ENCODE peak calls at places on chromosomes 4 and X, in six cellular contexts. U is OCI-LY7, G is tibial artery, M is fibroblast of lung, W is dorsolateral prefrontal cortex, X is cardiac muscle cell. Q is an unnamed sample.

GRCh38 chrX:16552546-16552945 is 97.4 kb upstream of the S100G start:
- DNase-seq in M (peak; percentile 0), G (no peak), X (no peak), W (no peak), U (no peak), Q (no peak)

GRCh38 chrX:479273-479981 is 92.7 kb upstream of the PPP2R3B start:
- DNase-seq in X (no peak), M (no peak), G (no peak), U (no peak), W (no peak), Q (no peak)

GRCh38 chr4:25320374-25321172 is 8.0 kb downstream of the ZCCHC4 start:
- DNase-seq in U (no peak), G (no peak), M (peak; percentile 96), W (no peak), X (no peak), Q (no peak)

GRCh38 chr4:42492977-42493376 is 95.7 kb downstream of the SHISA3 start:
- DNase-seq in G (no peak), M (no peak), X (no peak), U (no peak), W (no peak), Q (no peak)

GRCh38 chr4:23463071-23463470 is 426.8 kb downstream of the PPARGC1A start:
- DNase-seq in U (no peak), X (no peak), W (no peak), M (no peak), G (no peak), Q (no peak)

GRCh38 chr4:125689839-125690238 is 375.1 kb downstream of the FAT4 start:
- DNase-seq in X (no peak), W (no peak), U (no peak), G (no peak), M (no peak), Q (no peak)

GRCh38 chrX:3184176-3184930 is 143.1 kb downstream of the ARSF start:
- DNase-seq in M (peak; percentile 92), X (no peak), U (no peak), G (peak; percentile 21), W (no peak), Q (no peak)

GRCh38 chr4:93184093-93184492 is 644.5 kb upstream of the ATOH1 start:
- DNase-seq in W (no peak), U (no peak), X (peak; percentile 63), M (no peak), G (no peak), Q (no peak)

GRCh38 chr4:183333983-183334382 is 11.8 kb upstream of the CLDN24 start:
- DNase-seq in M (no peak), X (no peak), U (no peak), W (no peak), G (no peak), Q (no peak)

GRCh38 chrX:6644411-6644810 is 109.5 kb upstream of the VCX3A start:
- DNase-seq in G (no peak), U (peak; percentile 1), X (no peak), M (no peak), W (no peak), Q (peak; percentile 0)

GRCh38 chr4:169397762-169398161 is 127.0 kb upstream of the SH3RF1 start:
- DNase-seq in X (no peak), G (no peak), M (peak; percentile 65), W (no peak), U (no peak), Q (no peak)

GRCh38 chrX:108126661-108127060 is 35.1 kb downstream of the ATG4A start:
- DNase-seq in X (no peak), M (peak; percentile 6), U (no peak), G (no peak), W (no peak), Q (no peak)

GRCh38 chr4:2696423-2696822 is 59.7 kb downstream of the TNIP2 start:
- DNase-seq in M (no peak), X (no peak), W (no peak), U (peak; percentile 98), G (no peak), Q (peak; percentile 97)

GRCh38 chr4:1887065-1887464 is 15.9 kb downstream of the NSD2 start:
- DNase-seq in U (no peak), W (no peak), G (no peak), X (no peak), M (no peak), Q (no peak)

DNA sequence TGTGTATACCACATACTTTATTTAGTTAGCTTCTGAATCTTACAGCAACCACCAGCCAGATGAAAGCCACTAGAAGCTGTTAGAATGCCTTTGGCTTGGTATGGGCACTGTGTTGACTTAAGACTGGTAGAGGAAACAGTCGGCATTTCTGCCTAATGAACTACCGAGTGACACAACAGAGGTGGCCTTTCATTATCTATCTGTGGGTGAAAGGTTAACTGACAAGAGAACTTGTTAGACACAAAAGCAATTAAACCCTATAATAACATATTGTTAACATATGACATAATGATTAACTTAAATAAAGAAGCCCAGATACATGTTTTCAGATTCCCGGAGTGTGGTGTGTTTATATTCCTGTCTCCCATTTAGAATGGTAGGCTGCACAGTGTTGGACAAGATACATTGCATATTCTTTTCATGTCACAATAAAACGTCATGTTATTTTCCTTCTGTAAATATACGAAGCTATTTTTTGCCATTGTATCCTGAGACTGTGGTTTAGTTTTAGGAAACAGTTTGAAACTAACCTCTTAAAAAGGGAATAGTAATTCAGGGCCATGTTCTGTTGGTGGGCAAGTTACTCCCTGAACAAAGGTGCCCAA is 181.5 kb downstream of the SLIT2 start:
- DNase-seq in X (no peak), W (no peak), M (no peak), G (no peak), U (no peak), Q (no peak)
- TF ChIP-seq CTCF in X (no peak), W (no peak), M (no peak), G (no peak), U (no peak), Q (no peak)

DNA sequence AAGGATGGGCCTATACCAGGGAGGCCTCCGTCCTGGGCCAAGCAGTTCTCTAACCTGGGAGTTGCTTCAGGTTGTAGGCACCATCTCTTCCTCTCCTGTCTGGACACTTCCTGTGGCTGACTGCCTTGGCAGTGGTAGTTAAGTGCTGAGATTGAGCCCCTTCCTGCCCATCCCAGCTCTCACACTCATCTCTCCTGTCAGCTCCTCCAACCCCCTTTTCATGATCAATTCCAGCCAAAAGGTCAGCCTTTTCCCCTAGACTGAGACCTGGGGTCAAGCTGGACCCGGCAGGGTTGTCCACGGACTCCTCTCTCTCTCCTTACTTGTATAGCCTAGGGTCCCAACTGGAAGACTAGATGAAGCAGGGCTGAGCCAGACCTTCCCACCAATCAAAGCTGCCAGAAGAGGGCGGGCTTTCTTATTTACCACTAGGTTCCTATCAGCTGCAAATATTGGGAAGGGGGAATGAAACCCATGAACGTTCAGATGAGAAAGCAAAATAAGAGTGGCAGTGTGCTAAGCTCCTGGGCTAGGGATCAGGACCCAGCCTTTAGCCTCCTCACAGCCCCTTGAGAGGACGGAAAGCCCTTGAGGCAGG is 34.5 kb downstream of the KDM5C start:
- DNase-seq in G (no peak), U (peak; percentile 12), W (no peak), M (no peak), X (peak; percentile 32), Q (no peak)
- TF ChIP-seq CTCF in G (no peak), U (peak; percentile 65), W (no peak), M (no peak), X (no peak), Q (peak; percentile 5)

DNA sequence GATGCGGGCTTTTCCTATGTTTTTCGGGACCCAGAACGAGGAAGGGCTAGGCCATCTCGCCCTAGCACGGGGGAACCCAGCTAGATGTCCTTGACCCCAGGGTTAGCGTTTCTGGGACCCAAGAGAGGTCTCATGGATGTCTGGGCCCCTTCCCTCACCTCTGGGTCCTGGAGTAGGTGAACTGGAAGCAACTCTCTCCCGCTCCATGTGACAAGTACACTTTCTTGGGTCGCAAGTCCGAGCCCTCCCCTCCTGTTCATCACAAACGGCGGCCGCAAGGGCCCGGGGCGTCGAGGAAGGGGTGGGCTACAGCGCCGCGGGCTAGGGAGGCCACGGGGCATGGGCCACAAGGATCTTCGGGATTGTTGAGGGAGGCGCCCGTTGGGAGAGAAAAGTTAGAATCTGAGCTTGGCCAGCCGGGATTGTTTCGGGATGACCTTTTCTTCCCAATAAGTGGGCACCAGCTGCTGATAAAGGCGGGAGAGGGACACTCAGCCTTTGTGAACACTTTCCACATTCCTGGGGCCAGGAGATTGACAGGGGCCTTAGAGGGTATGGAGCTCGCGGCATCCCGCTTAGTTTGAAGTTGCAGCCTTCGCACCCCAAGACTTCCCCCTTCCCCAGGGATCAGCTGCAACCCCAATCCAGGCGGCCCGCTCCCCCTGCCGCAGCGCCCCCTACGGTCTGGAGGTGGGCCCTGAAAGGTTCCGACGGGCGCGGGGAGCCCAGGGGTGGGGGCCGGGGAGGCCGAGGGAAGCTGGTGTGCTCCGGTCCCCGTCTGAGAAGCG is 137.0 kb upstream of the ZIC3 start:
- DNase-seq in G (no peak), M (no peak), W (no peak), U (no peak), X (peak; percentile 7), Q (no peak)
- TF ChIP-seq CTCF in G (no peak), M (no peak), W (no peak), U (no peak), X (no peak), Q (no peak)

GRCh38 chr4:122798917-122799316 is 27.7 kb upstream of the FGF2 start:
- DNase-seq in X (no peak), G (no peak), U (no peak), M (no peak), W (no peak), Q (no peak)
- TF ChIP-seq CTCF in X (no peak), G (no peak), U (no peak), M (no peak), W (no peak), Q (no peak)

DNA sequence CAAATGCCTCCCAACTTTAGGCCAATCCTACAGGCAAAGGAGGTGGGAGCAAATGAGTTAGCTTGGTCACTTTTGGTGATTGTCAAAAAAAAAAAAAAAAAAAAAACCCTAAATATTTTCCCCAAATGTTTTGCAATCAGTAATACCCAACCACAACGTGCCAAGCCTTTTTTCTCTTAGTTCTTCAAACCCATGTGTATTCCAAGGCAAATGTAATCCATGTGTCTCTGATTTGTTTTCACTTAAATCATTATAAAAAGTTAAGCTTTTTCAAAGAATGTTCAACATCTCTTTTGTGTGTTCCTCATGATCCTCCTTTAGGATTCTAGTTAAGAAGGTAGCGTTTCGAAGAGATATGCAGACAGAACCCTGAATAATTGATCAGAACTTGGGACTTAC is 328.4 kb downstream of the PAPSS1 start:
- DNase-seq in M (no peak), X (no peak), W (no peak), U (no peak), G (no peak), Q (no peak)
- TF ChIP-seq CTCF in M (no peak), X (no peak), W (no peak), U (no peak), G (no peak), Q (no peak)

GRCh38 chr4:46937493-46937892 is 28.4 kb upstream of the COX7B2 start:
- DNase-seq in W (no peak), G (no peak), U (no peak), M (peak; percentile 34), X (no peak), Q (peak; percentile 10)
- TF ChIP-seq CTCF in W (peak; percentile 30), G (peak; percentile 6), U (peak; percentile 65), M (no peak), X (peak; percentile 26), Q (no peak)

GRCh38 chr4:150960818-150961217 is 54.3 kb downstream of the LRBA start:
- DNase-seq in G (no peak), W (no peak), M (peak; percentile 31), U (peak; percentile 21), X (no peak), Q (peak; percentile 43)
- TF ChIP-seq CTCF in G (no peak), W (peak; percentile 26), M (peak; percentile 36), U (peak; percentile 70), X (peak; percentile 69), Q (peak; percentile 26)

GRCh38 chr4:177100307-177100706 is 209.4 kb upstream of the NEIL3 start:
- DNase-seq in W (no peak), G (no peak), X (no peak), U (no peak), M (no peak), Q (no peak)
- TF ChIP-seq CTCF in W (no peak), G (no peak), X (no peak), U (no peak), M (no peak), Q (no peak)